ENCODE peak calls at places on chromosomes 13 and 19, in eight cellular contexts. J is T-cell; M is AG09319; W is stimulated activated CD4-positive, alpha-beta T cell treated with anti-CD3 and anti-CD28 coated beads, Interleukin-1b, Interleukin-23, amount 100 ng/mL, for 1 hour; O is T-helper 17 cell; Y is left ventricle myocardium inferior; Q is activated gamma-delta T cell; S is HT1080. B is an unnamed sample.

GRCh38 chr13:47801555-47801954 is 199.5 kb downstream of the SUCLA2 start:
- DNase-seq in J (no peak), M (no peak), S (no peak), W (no peak), Y (no peak), O (no peak), Q (no peak), B (no peak)

GRCh38 chr19:6007866-6008265 is 29.9 kb upstream of the RANBP3 start:
- DNase-seq in S (no peak), W (no peak), M (no peak), J (no peak), Y (no peak), O (no peak), Q (no peak), B (no peak)

GRCh38 chr13:76809369-76809768 is 76.8 kb downstream of the KCTD12 start:
- DNase-seq in O (no peak), S (no peak), Y (no peak), M (no peak), Q (no peak), J (no peak), W (no peak), B (no peak)

GRCh38 chr19:2469102-2469914 is 6.6 kb upstream of the GADD45B start:
- DNase-seq in Y (no peak), S (peak; percentile 91), M (no peak), W (no peak), J (no peak), O (no peak), Q (no peak), B (no peak)

GRCh38 chr19:10760268-10760944 is 42.5 kb downstream of the DNM2 start:
- DNase-seq in S (peak; percentile 24), Q (no peak), W (no peak), J (no peak), O (peak; percentile 46), M (no peak), Y (no peak), B (no peak)

GRCh38 chr13:49649244-49649962 is 21.1 kb downstream of the ARL11 start:
- DNase-seq in M (no peak), Y (no peak), W (no peak), J (no peak), O (no peak), S (peak; percentile 36), Q (no peak), B (no peak)

GRCh38 chr19:44626067-44626624 is 12.8 kb downstream of the IGSF23 start:
- DNase-seq in S (peak; percentile 96), Y (no peak), W (no peak), M (peak; percentile 86), Q (no peak), O (no peak), J (no peak), B (peak; percentile 76)

GRCh38 chr13:42492372-42492920 is 81.5 kb upstream of the TNFSF11 start:
- DNase-seq in M (no peak), Y (no peak), O (no peak), J (no peak), W (no peak), Q (no peak), S (no peak), B (no peak)

GRCh38 chr13:111267205-111267604 is 53.2 kb upstream of the TEX29 start:
- DNase-seq in M (no peak), J (no peak), Y (no peak), Q (no peak), W (no peak), O (no peak), S (no peak), B (no peak)

GRCh38 chr13:43284162-43284561 is 260.8 kb downstream of the DNAJC15 start:
- DNase-seq in J (no peak), W (no peak), Y (no peak), O (no peak), S (peak; percentile 80), Q (no peak), M (no peak), B (no peak)

GRCh38 chr19:18097217-18097992 is at the start of gene MAST3:
- DNase-seq in S (no peak), O (peak; percentile 94), Y (peak; percentile 79), Q (peak; percentile 85), M (peak; percentile 43), W (peak; percentile 90), J (peak; percentile 91), B (no peak)

GRCh38 chr13:90652036-90652435 is 695.5 kb upstream of the MIR17HG start:
- DNase-seq in S (no peak), Q (no peak), Y (no peak), J (no peak), W (no peak), O (no peak), M (no peak), B (no peak)

GRCh38 chr19:36331353-36332228 is 47.4 kb downstream of the ZFP14 start:
- DNase-seq in J (peak; percentile 14), W (peak; percentile 0), Y (peak; percentile 82), S (peak; percentile 80), Q (no peak), O (peak; percentile 64), M (peak; percentile 69), B (peak; percentile 82)